ENCODE peak calls at places on chromosomes 3 and 15, in ten cellular contexts. G is KG1; Q is CD8-positive, alpha-beta memory T cell; O is stimulated activated CD4-positive, alpha-beta T cell treated with anti-CD3 and anti-CD28 coated beads, Interleukin-2, amount 100 ng/mL, for 48 hours; H is T-helper 17 cell; Z is HTR-8/SVneo; T is hepatic stellate cell; Y is activated gamma-delta T cell treated with Interleukin-2 at 50 U/mL for 16 hours; F is mesenteric fat pad; B is endothelial cell. J is an unnamed sample.

GRCh38 chr15:70669966-70670658 is 93.2 kb downstream of the UACA start:
- DNase-seq in B (no peak), Y (no peak), H (no peak), G (no peak), Q (no peak), Z (no peak), O (no peak), F (no peak), T (no peak), J (no peak)

GRCh38 chr15:64112904-64113303 is 17.1 kb downstream of the SNX1 start:
- DNase-seq in F (no peak), T (no peak), Y (no peak), G (no peak), Z (no peak), O (no peak), Q (no peak), H (no peak), B (no peak), J (no peak)

GRCh38 chr3:147816770-147817169 is 407.6 kb downstream of the ZIC1 start:
- DNase-seq in F (no peak), B (no peak), G (no peak), Z (no peak), Q (no peak), Y (no peak), T (no peak), O (no peak), H (no peak), J (no peak)

GRCh38 chr3:42895332-42895868 is 10.5 kb upstream of the ZNF662 start:
- DNase-seq in Y (no peak), O (no peak), Z (no peak), B (no peak), Q (no peak), H (no peak), T (no peak), F (no peak), G (no peak), J (no peak)

GRCh38 chr3:129609591-129610169 is 3.2 kb upstream of the PLXND1 start:
- DNase-seq in Q (no peak), G (no peak), Y (no peak), H (no peak), T (no peak), F (no peak), Z (no peak), O (no peak), B (no peak), J (no peak)

GRCh38 chr15:47431501-47431900 is 285.8 kb upstream of the SEMA6D start:
- DNase-seq in B (no peak), F (no peak), Z (no peak), G (no peak), Q (no peak), H (no peak), O (no peak), Y (no peak), T (peak; percentile 50), J (no peak)

GRCh38 chr15:77617507-77618285 is 15.0 kb downstream of the LINGO1 start:
- DNase-seq in B (peak; percentile 46), Y (no peak), T (no peak), G (no peak), Z (no peak), H (no peak), O (no peak), F (no peak), Q (no peak), J (peak; percentile 17)

GRCh38 chr3:182755308-182756106 is 37.8 kb upstream of the ATP11B start:
- DNase-seq in O (no peak), G (no peak), Y (no peak), Z (peak; percentile 30), Q (no peak), B (no peak), H (no peak), F (no peak), T (peak; percentile 35), J (no peak)

GRCh38 chr15:41494190-41494921 is 682 bp downstream of the ITPKA start:
- DNase-seq in G (no peak), F (no peak), H (no peak), Q (peak; percentile 59), Y (peak; percentile 19), B (peak; percentile 43), T (no peak), O (peak; percentile 46), Z (peak; percentile 21), J (no peak)

GRCh38 chr15:25173241-25174028 is 218.6 kb downstream of the SNRPN start:
- DNase-seq in F (peak; percentile 65), Y (peak; percentile 1), B (no peak), H (peak; percentile 4), T (no peak), Q (peak; percentile 39), Z (no peak), G (no peak), O (no peak), J (no peak)

GRCh38 chr3:75985432-75985831 is 200.1 kb upstream of the ZNF717 start:
- DNase-seq in T (no peak), Y (no peak), O (no peak), G (no peak), B (no peak), F (no peak), H (no peak), Z (no peak), Q (no peak), J (no peak)

GRCh38 chr15:39588531-39589192 is 7.8 kb downstream of the THBS1 start:
- DNase-seq in Y (no peak), T (no peak), O (no peak), B (no peak), H (no peak), Z (no peak), Q (no peak), F (no peak), G (no peak), J (no peak)

GRCh38 chr3:150899141-150899540 is 6.1 kb downstream of the MINDY4B start:
- DNase-seq in F (no peak), H (no peak), B (no peak), T (no peak), O (no peak), Q (no peak), G (peak; percentile 25), Y (no peak), Z (no peak), J (peak; percentile 31)

GRCh38 chr3:42982645-42983412 is 3.7 kb downstream of the GASK1A start:
- DNase-seq in Y (no peak), F (no peak), H (no peak), B (no peak), Z (no peak), Q (no peak), O (no peak), G (no peak), T (no peak), J (no peak)

GRCh38 chr3:42831321-42831713 is 22.1 kb downstream of the ACKR2 start:
- DNase-seq in Y (peak; percentile 72), Q (peak; percentile 75), O (peak; percentile 83), Z (peak; percentile 47), F (no peak), H (peak; percentile 48), T (peak; percentile 34), B (peak; percentile 88), G (peak; percentile 38), J (peak; percentile 73)

GRCh38 chr15:59335197-59335786 is 37.4 kb downstream of the MYO1E start:
- DNase-seq in T (no peak), B (no peak), O (no peak), G (no peak), F (no peak), Z (no peak), Q (no peak), Y (no peak), H (no peak), J (no peak)

GRCh38 chr3:111668912-111669488 is 73.9 kb upstream of the ZBED2 start:
- DNase-seq in T (peak; percentile 28), O (no peak), G (no peak), H (no peak), F (no peak), Z (peak; percentile 63), B (no peak), Y (no peak), Q (no peak), J (peak; percentile 95)

GRCh38 chr3:99714146-99714545 is 75.8 kb downstream of the COL8A1 start:
- DNase-seq in H (no peak), F (no peak), Q (no peak), Y (no peak), T (no peak), Z (no peak), G (no peak), B (no peak), O (no peak), J (no peak)

GRCh38 chr15:48472756-48473155 is 141.5 kb downstream of the DUT start:
- DNase-seq in H (no peak), O (no peak), Z (peak; percentile 26), Y (no peak), Q (no peak), T (no peak), G (no peak), F (no peak), B (no peak), J (no peak)

GRCh38 chr3:52231502-52232278 is 6.2 kb upstream of the TLR9 start:
- DNase-seq in F (no peak), B (peak; percentile 86), O (peak; percentile 95), H (peak; percentile 91), Y (peak; percentile 92), Q (peak; percentile 90), Z (no peak), T (peak; percentile 71), G (peak; percentile 56), J (peak; percentile 50)

GRCh38 chr15:69468241-69469121 is 15.9 kb downstream of the RPLP1 start:
- DNase-seq in Q (peak; percentile 96), Y (peak; percentile 83), G (peak; percentile 59), F (no peak), O (peak; percentile 64), T (no peak), B (no peak), Z (no peak), H (peak; percentile 68), J (peak; percentile 76)

GRCh38 chr15:80803580-80804525 is 24.7 kb downstream of the CEMIP start:
- DNase-seq in B (no peak), F (no peak), O (peak; percentile 27), Q (no peak), T (no peak), G (no peak), Y (no peak), Z (no peak), H (no peak), J (no peak)

GRCh38 chr3:72659609-72660008 is 188.6 kb downstream of the SHQ1 start:
- DNase-seq in B (no peak), Y (no peak), F (no peak), G (no peak), H (no peak), T (no peak), O (no peak), Z (no peak), Q (no peak), J (no peak)

GRCh38 chr3:59542276-59542675 is 492.5 kb upstream of the CFAP20DC start:
- DNase-seq in H (no peak), O (no peak), Q (no peak), Z (no peak), T (no peak), Y (no peak), B (no peak), G (no peak), F (no peak), J (peak; percentile 22)

GRCh38 chr15:84891339-84891738 is 6.9 kb downstream of the SLC28A1 start:
- DNase-seq in T (no peak), F (no peak), B (no peak), G (no peak), Q (no peak), H (no peak), O (no peak), Z (no peak), Y (no peak), J (no peak)

GRCh38 chr15:53196235-53196634 is 406.1 kb upstream of the ONECUT1 start:
- DNase-seq in F (no peak), B (peak; percentile 6), O (no peak), Y (no peak), Q (no peak), G (no peak), Z (no peak), T (no peak), H (no peak), J (no peak)

GRCh38 chr3:100590114-100590839 is 19.1 kb upstream of the ADGRG7 start:
- DNase-seq in Y (peak; percentile 59), G (peak; percentile 49), T (peak; percentile 42), H (peak; percentile 14), Z (peak; percentile 64), O (peak; percentile 56), F (no peak), Q (peak; percentile 64), B (peak; percentile 64), J (peak; percentile 82)

GRCh38 chr3:193971268-193971751 is 164.6 kb upstream of the HES1 start:
- DNase-seq in Z (peak; percentile 32), Q (no peak), Y (no peak), O (no peak), F (no peak), G (no peak), T (no peak), B (no peak), H (no peak), J (peak; percentile 62)